ENCODE peak calls at places on chromosome 15, in six cellular contexts. A is heart left ventricle, K is lung, R is epithelial cell of proximal tubule, X is bronchial epithelial cell, D is fibroblast of the aortic adventitia. Z is an unnamed sample.

GRCh38 chr15:72725446-72725845 is 39.4 kb downstream of the BBS4 start:
- DNase-seq in X (no peak), A (no peak), R (no peak), D (no peak), K (no peak), Z (no peak)

GRCh38 chr15:43143203-43143941 is 10.0 kb downstream of the TMEM62 start:
- DNase-seq in A (no peak), R (no peak), X (no peak), K (no peak), D (no peak), Z (no peak)

GRCh38 chr15:29090617-29091466 is 178.8 kb downstream of the NSMCE3 start:
- DNase-seq in A (no peak), X (no peak), R (no peak), D (no peak), K (no peak), Z (no peak)

GRCh38 chr15:96606617-96607016 is 276.1 kb downstream of the NR2F2 start:
- DNase-seq in R (no peak), A (no peak), D (no peak), K (no peak), X (no peak), Z (no peak)

GRCh38 chr15:89912674-89913396 is at the start of gene ARPIN:
- DNase-seq in X (no peak), A (peak), R (no peak), D (peak), K (peak), Z (peak)

GRCh38 chr15:96146711-96147110 is 183.8 kb upstream of the NR2F2 start:
- DNase-seq in K (no peak), X (no peak), R (no peak), D (no peak), A (no peak), Z (no peak)

GRCh38 chr15:78272776-78273175 is 8.4 kb downstream of the DNAJA4 start:
- DNase-seq in R (no peak), X (no peak), D (no peak), K (no peak), A (no peak), Z (no peak)

GRCh38 chr15:58546635-58547627 is 115.1 kb downstream of the LIPC start:
- DNase-seq in D (peak), A (peak), R (peak), X (peak), K (peak), Z (peak)

GRCh38 chr15:40047413-40048154 is 8.6 kb upstream of the SRP14 start:
- DNase-seq in A (peak), R (no peak), D (peak), K (peak), X (peak), Z (no peak)

GRCh38 chr15:57861039-57861638 is 154.6 kb downstream of the POLR2M start:
- DNase-seq in D (peak), R (peak), K (no peak), X (peak), A (no peak), Z (no peak)

GRCh38 chr15:63389902-63390301 is 8.3 kb upstream of the CA12 start:
- DNase-seq in K (peak), R (no peak), D (no peak), X (peak), A (no peak), Z (peak)

GRCh38 chr15:63801910-63802309 is 31.8 kb downstream of the HERC1 start:
- DNase-seq in D (no peak), A (no peak), K (no peak), X (no peak), R (no peak), Z (no peak)

GRCh38 chr15:29132110-29132420 is 137.6 kb downstream of the NSMCE3 start:
- DNase-seq in X (no peak), R (no peak), A (no peak), D (no peak), K (no peak), Z (no peak)

GRCh38 chr15:92882697-92883642 is 17.2 kb upstream of the CHD2 start:
- DNase-seq in R (no peak), K (no peak), D (no peak), A (peak), X (no peak), Z (peak)

GRCh38 chr15:40430271-40430805 is 10.4 kb upstream of the BAHD1 start:
- DNase-seq in D (peak), X (no peak), K (no peak), A (no peak), R (no peak), Z (no peak)

DNA sequence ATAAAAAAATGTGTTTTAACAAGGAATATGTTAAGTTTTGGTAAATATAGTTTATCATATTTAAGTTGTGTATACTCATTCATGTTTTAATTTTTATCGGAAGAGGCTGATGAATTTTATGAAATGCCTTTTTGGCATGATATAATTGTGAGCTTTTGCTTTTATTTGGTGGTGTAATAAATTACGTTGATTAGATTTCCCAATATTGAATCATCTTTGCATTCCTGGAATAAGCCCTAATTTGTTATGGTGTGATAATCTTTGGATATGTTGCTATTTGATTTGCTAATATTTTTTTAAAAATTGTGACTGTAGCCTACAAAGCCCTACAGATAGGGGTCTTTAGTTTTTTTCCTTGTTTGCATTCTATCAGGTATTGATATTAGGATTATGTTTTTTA is 107.4 kb downstream of the IGF1R start:
- DNase-seq in X (no peak), A (no peak), D (peak), K (no peak), R (no peak), Z (no peak)
- TF ChIP-seq CTCF in X (no peak), A (no peak), D (no peak), K (no peak), R (no peak), Z (no peak)

GRCh38 chr15:98842973-98843285 is 164.7 kb downstream of the PGPEP1L start:
- DNase-seq in X (no peak), A (no peak), K (no peak), R (no peak), D (no peak), Z (no peak)

GRCh38 chr15:98842192-98842972 is 165.2 kb downstream of the PGPEP1L start:
- DNase-seq in X (peak), D (peak), K (no peak), R (no peak), A (no peak), Z (no peak)

GRCh38 chr15:98843844-98844243 is 163.7 kb downstream of the PGPEP1L start:
- DNase-seq in D (no peak), R (no peak), X (no peak), A (no peak), K (no peak), Z (no peak)

GRCh38 chr15:98840010-98840409 is 167.6 kb downstream of the PGPEP1L start:
- DNase-seq in K (no peak), R (no peak), A (no peak), D (no peak), X (no peak), Z (no peak)

DNA sequence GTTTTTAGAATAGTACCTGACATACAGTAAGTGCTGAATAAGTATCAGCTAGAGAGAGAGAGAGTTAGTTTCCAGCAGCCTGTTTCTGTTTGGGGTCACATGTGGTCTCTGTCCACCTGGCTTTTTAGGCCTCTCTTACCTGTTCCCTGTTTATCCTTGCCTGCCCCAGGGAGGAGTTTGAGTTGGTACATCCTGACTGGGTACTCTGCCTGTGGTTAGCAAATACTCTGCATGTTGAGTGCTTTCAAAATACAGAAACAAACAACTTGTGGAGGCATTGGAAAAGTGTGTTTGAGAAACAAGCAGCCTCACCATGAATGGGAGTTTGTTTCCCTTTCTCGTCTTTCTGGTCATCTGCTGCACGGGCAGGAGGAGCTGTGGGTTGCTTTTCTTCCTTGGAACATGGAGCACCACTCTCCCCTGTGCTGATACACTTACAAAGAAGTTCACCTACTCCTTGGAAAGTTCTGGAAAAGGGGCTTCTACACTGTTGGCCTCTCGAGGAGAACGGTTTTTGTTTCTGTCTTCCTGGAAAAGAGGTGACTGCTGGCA is 166.1 kb downstream of the PGPEP1L start:
- DNase-seq in A (no peak), K (no peak), R (no peak), X (no peak), D (no peak), Z (no peak)
- TF ChIP-seq CTCF in A (no peak), K (no peak), R (no peak), X (no peak), D (no peak), Z (no peak)

GRCh38 chr15:50911001-50911400 is 2.5 kb downstream of the AP4E1 start:
- DNase-seq in K (no peak), R (no peak), X (no peak), A (no peak), D (peak), Z (no peak)

GRCh38 chr15:50906954-50907865 is 1.3 kb upstream of the AP4E1 start:
- DNase-seq in A (no peak), R (no peak), K (no peak), X (no peak), D (peak), Z (no peak)

GRCh38 chr15:50909044-50909342 is 510 bp downstream of the AP4E1 start:
- DNase-seq in D (peak), A (no peak), R (no peak), K (no peak), X (peak), Z (no peak)

GRCh38 chr15:50907866-50908208 is 646 bp upstream of the AP4E1 start:
- DNase-seq in R (no peak), D (peak), X (peak), A (peak), K (peak), Z (no peak)

GRCh38 chr15:50908209-50909043 is at the start of gene AP4E1:
- DNase-seq in R (no peak), X (peak), D (peak), A (peak), K (peak), Z (peak)
- TF ChIP-seq CTCF in R (peak), X (peak), D (peak), A (peak), K (peak), Z (peak)

GRCh38 chr15:34793071-34793470 is 2.3 kb downstream of the ACTC1 start:
- DNase-seq in R (no peak), A (no peak), K (no peak), D (no peak), X (no peak), Z (no peak)

GRCh38 chr15:34789326-34789725 is 6.0 kb downstream of the ACTC1 start:
- DNase-seq in K (no peak), D (no peak), X (no peak), R (no peak), A (no peak), Z (no peak)

GRCh38 chr15:34790121-34790520 is 5.2 kb downstream of the ACTC1 start:
- DNase-seq in D (no peak), K (no peak), R (no peak), X (no peak), A (no peak), Z (no peak)

GRCh38 chr15:34793901-34794300 is 1.4 kb downstream of the ACTC1 start:
- DNase-seq in A (peak), R (no peak), X (no peak), K (no peak), D (no peak), Z (no peak)

DNA sequence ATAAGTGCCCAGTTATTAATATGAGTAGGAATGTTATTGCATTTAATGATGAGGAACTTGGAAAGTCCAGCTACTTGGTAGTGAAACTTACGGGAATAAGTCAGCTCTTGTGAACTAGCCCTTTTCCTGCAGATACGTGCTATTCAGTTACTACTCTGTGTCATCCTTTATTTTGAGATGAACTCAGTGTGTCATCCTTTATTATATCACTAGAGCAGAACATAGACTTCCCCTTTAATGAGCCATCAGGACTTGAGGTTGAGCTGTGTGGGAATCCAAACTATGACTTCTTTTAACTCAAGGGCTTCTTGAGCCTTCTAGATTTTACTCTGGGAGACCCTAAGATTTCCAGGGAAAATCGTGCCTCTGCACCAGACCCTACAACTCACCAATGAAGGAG is 3.6 kb downstream of the ACTC1 start:
- DNase-seq in X (no peak), R (no peak), A (no peak), K (no peak), D (no peak), Z (no peak)
- TF ChIP-seq CTCF in X (no peak), R (no peak), A (no peak), K (no peak), D (no peak), Z (no peak)

GRCh38 chr15:70214266-70214665 is 116.5 kb upstream of the TLE3 start:
- DNase-seq in K (no peak), D (no peak), A (no peak), R (no peak), X (no peak), Z (no peak)
- TF ChIP-seq CTCF in K (no peak), D (no peak), A (no peak), R (no peak), X (peak), Z (no peak)

GRCh38 chr15:98859149-98859548 is 148.4 kb downstream of the PGPEP1L start:
- DNase-seq in K (no peak), D (no peak), R (no peak), A (no peak), X (no peak), Z (no peak)

GRCh38 chr15:98863983-98864382 is 143.6 kb downstream of the PGPEP1L start:
- DNase-seq in K (no peak), R (no peak), D (no peak), A (no peak), X (no peak), Z (no peak)

GRCh38 chr15:98860647-98861041 is 146.9 kb downstream of the PGPEP1L start:
- DNase-seq in D (no peak), K (no peak), X (no peak), A (no peak), R (no peak), Z (no peak)

GRCh38 chr15:98858610-98859023 is 149.0 kb downstream of the PGPEP1L start:
- DNase-seq in K (no peak), R (no peak), D (peak), A (no peak), X (peak), Z (no peak)

GRCh38 chr15:98861188-98861587 is 146.4 kb downstream of the PGPEP1L start:
- DNase-seq in X (no peak), D (no peak), A (no peak), K (no peak), R (no peak), Z (no peak)
- TF ChIP-seq CTCF in X (no peak), D (no peak), A (no peak), K (no peak), R (no peak), Z (no peak)

GRCh38 chr15:98292442-98293240 is 332.1 kb downstream of the ARRDC4 start:
- DNase-seq in A (no peak), R (no peak), K (no peak), D (peak), X (peak), Z (peak)
- TF ChIP-seq CTCF in A (peak), R (peak), K (no peak), D (peak), X (peak), Z (peak)

GRCh38 chr15:31325432-31325975 is 1.1 kb upstream of the KLF13 start:
- DNase-seq in A (peak), X (peak), R (no peak), D (no peak), K (peak), Z (peak)

GRCh38 chr15:31324739-31325431 is 1.8 kb upstream of the KLF13 start:
- DNase-seq in A (no peak), R (no peak), D (no peak), X (no peak), K (no peak), Z (no peak)

GRCh38 chr15:31326729-31327673 is at the start of gene KLF13:
- DNase-seq in K (peak), A (no peak), D (peak), R (no peak), X (peak), Z (peak)

GRCh38 chr15:31327674-31328424 is 1.2 kb downstream of the KLF13 start:
- DNase-seq in X (peak), K (peak), R (no peak), A (peak), D (peak), Z (peak)

GRCh38 chr15:31325976-31326728 is 483 bp upstream of the KLF13 start:
- DNase-seq in K (peak), D (peak), R (peak), A (peak), X (peak), Z (peak)
- TF ChIP-seq CTCF in K (no peak), D (no peak), R (no peak), A (no peak), X (no peak), Z (no peak)

GRCh38 chr15:85397926-85398325 is 17.5 kb downstream of the AKAP13 start:
- DNase-seq in A (no peak), D (no peak), X (no peak), K (no peak), R (no peak), Z (no peak)
- TF ChIP-seq CTCF in A (no peak), D (no peak), X (no peak), K (no peak), R (no peak), Z (no peak)

DNA sequence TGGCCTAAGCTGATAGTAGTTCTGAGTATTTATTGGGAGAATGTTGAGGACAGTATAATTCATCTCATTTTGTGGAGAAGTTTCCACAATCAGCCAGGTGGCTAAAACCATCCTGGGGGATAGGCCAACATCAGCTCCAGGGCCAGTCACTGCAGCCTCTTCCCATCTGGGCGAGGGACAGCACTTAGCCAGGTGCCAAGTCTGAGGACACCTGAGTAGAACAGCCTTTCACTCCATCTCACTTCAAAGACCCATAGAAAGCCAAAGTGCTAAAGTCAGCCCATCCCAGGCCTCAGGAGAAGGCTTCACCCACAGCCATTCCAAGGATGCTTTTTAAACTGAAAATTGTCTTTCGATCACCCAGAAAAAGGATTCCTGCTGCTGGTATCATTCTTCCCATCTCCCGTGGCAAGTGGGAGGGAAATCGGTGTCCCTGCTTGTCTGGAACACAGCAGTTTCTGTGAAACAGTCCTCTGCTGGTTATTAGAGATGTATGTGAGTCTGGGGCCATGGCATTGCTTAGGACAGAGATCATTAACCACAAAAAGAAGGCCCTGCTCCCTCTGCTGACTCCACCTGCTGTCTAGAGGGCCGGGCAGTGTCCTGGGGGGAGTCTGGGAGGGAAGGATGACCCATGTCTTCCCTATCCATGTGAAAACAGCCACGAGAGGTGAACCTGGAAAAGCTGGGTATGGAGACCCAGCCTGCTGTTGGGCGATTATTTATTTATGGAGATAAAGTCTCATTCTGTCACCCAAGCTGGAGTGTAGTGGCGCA is 9.6 kb downstream of the CALML4 start:
- DNase-seq in X (no peak), R (no peak), K (no peak), A (no peak), D (no peak), Z (no peak)
- TF ChIP-seq CTCF in X (no peak), R (no peak), K (no peak), A (no peak), D (no peak), Z (no peak)